ENCODE peak calls at places on chromosomes 2 and 18, in six cellular contexts. P is uterus; F is A549; X is mammary epithelial cell; T is CD4-positive, alpha-beta T cell; Q is RWPE1. C is an unnamed sample.

GRCh38 chr2:223747392-223748042 is 89.9 kb downstream of the AP1S3 start:
- DNase-seq in Q (peak), F (no peak), P (no peak), T (no peak), X (peak), C (no peak)

GRCh38 chr2:42809876-42810125 is 17.4 kb upstream of the HAAO start:
- DNase-seq in X (peak), P (peak), T (peak), Q (peak), F (peak), C (no peak)

GRCh38 chr18:46448347-46448746 is 208.7 kb downstream of the LOXHD1 start:
- DNase-seq in T (no peak), P (no peak), F (no peak), Q (no peak), X (no peak), C (no peak)

GRCh38 chr18:64103979-64104378 is 44.9 kb downstream of the LINC00305 start:
- DNase-seq in X (no peak), T (no peak), P (no peak), Q (no peak), F (no peak), C (no peak)

GRCh38 chr2:100784681-100785080 is 35.3 kb upstream of the NPAS2 start:
- DNase-seq in X (no peak), P (no peak), Q (no peak), T (no peak), F (no peak), C (no peak)

GRCh38 chr2:20225294-20226151 is 593 bp upstream of the SDC1 start:
- DNase-seq in F (peak), P (no peak), Q (no peak), T (no peak), X (peak), C (no peak)

GRCh38 chr2:98494699-98495098 is 50.0 kb downstream of the INPP4A start:
- DNase-seq in T (no peak), Q (no peak), F (no peak), X (no peak), P (no peak), C (no peak)

GRCh38 chr2:64402876-64403275 is 51.1 kb upstream of the LGALSL start:
- DNase-seq in F (no peak), Q (no peak), X (no peak), T (no peak), P (peak), C (peak)

GRCh38 chr2:905091-905832 is 45.4 kb upstream of the SNTG2 start:
- DNase-seq in X (no peak), P (no peak), T (no peak), Q (no peak), F (no peak), C (peak)

GRCh38 chr2:67604360-67604759 is 207.2 kb downstream of the ETAA1 start:
- DNase-seq in P (no peak), X (no peak), T (no peak), F (no peak), Q (no peak), C (no peak)

GRCh38 chr2:239611222-239611795 is 210.5 kb upstream of the HDAC4 start:
- DNase-seq in F (no peak), Q (no peak), P (no peak), X (no peak), T (no peak), C (no peak)

GRCh38 chr2:206324869-206325268 is 50.4 kb downstream of the ZDBF2 start:
- DNase-seq in F (no peak), P (no peak), X (no peak), Q (no peak), T (no peak), C (no peak)

GRCh38 chr18:3579701-3580100 is 129.7 kb downstream of the TGIF1 start:
- DNase-seq in T (no peak), Q (no peak), X (peak), P (no peak), F (no peak), C (no peak)

GRCh38 chr2:47402555-47402804 is 476 bp upstream of the MSH2 start:
- DNase-seq in Q (peak), X (no peak), P (no peak), T (no peak), F (no peak), C (no peak)

GRCh38 chr2:68336192-68336591 is 16.4 kb upstream of the CNRIP1 start:
- DNase-seq in X (peak), T (no peak), F (no peak), Q (peak), P (no peak), C (no peak)

GRCh38 chr2:177575358-177575757 is 182.8 kb downstream of the AGPS start:
- DNase-seq in P (no peak), T (no peak), F (no peak), Q (no peak), X (no peak), C (no peak)

GRCh38 chr2:143939976-143940375 is 579.9 kb downstream of the ZEB2 start:
- DNase-seq in T (no peak), P (no peak), Q (no peak), F (no peak), X (no peak), C (no peak)

GRCh38 chr2:74261204-74261864 is 62.9 kb downstream of the MTHFD2 start:
- DNase-seq in F (peak), Q (peak), X (peak), P (no peak), T (no peak), C (no peak)

GRCh38 chr2:33086400-33087015 is 139.8 kb downstream of the LTBP1 start:
- DNase-seq in P (no peak), F (peak), X (no peak), Q (peak), T (no peak), C (no peak)

GRCh38 chr2:176561706-176562105 is 292.5 kb downstream of the MTX2 start:
- DNase-seq in T (no peak), Q (no peak), F (peak), P (no peak), X (no peak), C (no peak)

GRCh38 chr2:168997794-168998193 is 33.3 kb downstream of the ABCB11 start:
- DNase-seq in X (peak), T (no peak), P (no peak), F (no peak), Q (no peak), C (no peak)

GRCh38 chr2:68302281-68302680 is 17.5 kb downstream of the CNRIP1 start:
- DNase-seq in P (no peak), Q (no peak), F (no peak), T (no peak), X (peak), C (no peak)

GRCh38 chr2:162113088-162113770 is 38.8 kb downstream of the GCG start:
- DNase-seq in Q (no peak), T (no peak), X (no peak), F (no peak), P (no peak), C (no peak)

GRCh38 chr2:80238692-80239469 is 65.7 kb downstream of the LRRTM1 start:
- DNase-seq in F (peak), T (no peak), Q (peak), X (no peak), P (no peak), C (no peak)

GRCh38 chr18:12726774-12727550 is 24.1 kb downstream of the PSMG2 start:
- DNase-seq in Q (peak), T (peak), X (peak), F (peak), P (peak), C (no peak)

GRCh38 chr18:75156831-75157230 is 52.1 kb downstream of the PTGR3 start:
- DNase-seq in P (no peak), T (no peak), F (no peak), X (no peak), Q (no peak), C (no peak)

GRCh38 chr2:232877940-232878511 is 8.0 kb downstream of the SNORC start:
- DNase-seq in X (no peak), F (no peak), Q (no peak), P (no peak), T (no peak), C (no peak)

GRCh38 chr2:149597050-149598013 is 9.8 kb upstream of the MMADHC start:
- DNase-seq in X (peak), Q (peak), T (peak), F (peak), P (peak), C (no peak)

GRCh38 chr2:27796991-27797752 is 25.7 kb downstream of the MRPL33 start:
- DNase-seq in P (no peak), F (no peak), T (no peak), Q (no peak), X (no peak), C (no peak)

GRCh38 chr2:27798948-27799645 is 27.6 kb downstream of the MRPL33 start:
- DNase-seq in Q (peak), X (peak), P (peak), T (no peak), F (peak), C (no peak)

GRCh38 chr2:27798476-27798875 is 27.0 kb downstream of the MRPL33 start:
- DNase-seq in F (no peak), Q (no peak), P (no peak), X (no peak), T (no peak), C (no peak)

GRCh38 chr2:27800856-27801255 is 29.3 kb downstream of the MRPL33 start:
- DNase-seq in T (no peak), Q (no peak), F (no peak), P (no peak), X (no peak), C (no peak)

GRCh38 chr2:27799646-27800010 is 28.1 kb downstream of the MRPL33 start:
- DNase-seq in F (no peak), X (peak), Q (no peak), P (no peak), T (no peak), C (no peak)
- H3K27ac ChIP-seq in F (peak), X (peak), Q (peak), P (peak), T (no peak), C (peak)

GRCh38 chr18:7904529-7904928 is 337.4 kb downstream of the PTPRM start:
- DNase-seq in Q (peak), P (no peak), F (peak), T (no peak), X (peak), C (no peak)

GRCh38 chr18:7899078-7899477 is 332.0 kb downstream of the PTPRM start:
- DNase-seq in Q (no peak), F (no peak), P (no peak), X (no peak), T (no peak), C (no peak)

GRCh38 chr18:7898181-7898580 is 331.1 kb downstream of the PTPRM start:
- DNase-seq in F (no peak), X (no peak), T (no peak), P (no peak), Q (no peak), C (no peak)

GRCh38 chr18:7902399-7902839 is 335.3 kb downstream of the PTPRM start:
- DNase-seq in F (peak), Q (no peak), T (no peak), X (no peak), P (peak), C (no peak)

DNA sequence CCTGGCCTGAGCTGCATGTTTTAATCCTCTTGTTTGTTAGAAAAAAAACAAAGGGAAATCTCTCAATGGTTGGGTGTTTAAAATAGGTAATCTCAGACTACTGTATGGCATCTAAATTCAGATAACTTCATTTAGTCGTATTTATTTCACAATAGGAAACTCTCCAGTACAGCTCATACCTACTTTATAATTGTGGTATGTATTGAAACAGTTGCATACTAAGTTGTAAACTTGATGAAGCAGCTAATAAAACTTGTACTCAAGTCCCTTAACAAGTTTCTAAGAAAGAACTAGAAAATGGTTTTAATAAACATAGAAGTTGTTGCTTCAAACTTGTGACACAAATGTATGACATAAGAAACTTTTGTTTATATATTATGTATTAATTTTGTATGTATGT is 334.5 kb downstream of the PTPRM start:
- DNase-seq in T (no peak), F (no peak), Q (no peak), X (no peak), P (no peak), C (no peak)
- H3K27ac ChIP-seq in T (no peak), F (peak), Q (no peak), X (no peak), P (no peak), C (no peak)

DNA sequence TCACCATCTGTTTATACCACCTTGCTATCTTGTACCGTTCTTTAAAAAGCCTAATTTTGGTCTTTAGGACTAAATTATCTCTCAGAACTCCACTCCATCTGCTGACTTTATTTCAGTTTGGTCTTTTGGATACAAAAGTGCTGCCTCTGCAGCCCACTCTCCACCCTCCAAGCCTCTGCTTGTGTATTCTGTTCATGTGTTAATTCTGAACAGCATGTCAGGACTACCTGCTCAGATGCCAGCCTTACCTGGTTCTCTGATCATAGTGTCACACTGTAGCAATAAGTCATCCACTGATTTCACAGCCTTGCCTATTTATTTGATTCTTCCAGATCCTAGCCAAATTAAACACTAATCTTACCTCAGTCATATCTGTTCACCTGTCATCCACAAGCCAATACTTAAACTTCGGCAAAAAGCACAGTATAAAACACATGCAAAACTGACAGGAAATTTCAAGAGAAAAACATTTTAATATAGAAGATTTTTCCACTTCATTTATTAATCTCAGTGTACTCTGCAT is 64.7 kb downstream of the PPP1R1C start:
- DNase-seq in X (no peak), F (no peak), P (no peak), Q (no peak), T (no peak), C (no peak)
- H3K27ac ChIP-seq in X (no peak), F (no peak), P (no peak), Q (no peak), T (no peak), C (no peak)

GRCh38 chr2:2512931-2513330 is 181.9 kb upstream of the MYT1L start:
- DNase-seq in P (no peak), F (no peak), T (no peak), Q (no peak), X (no peak), C (no peak)

GRCh38 chr2:2520396-2520795 is 189.3 kb upstream of the MYT1L start:
- DNase-seq in Q (no peak), X (no peak), T (no peak), F (no peak), P (no peak), C (no peak)

GRCh38 chr2:2517399-2517798 is 186.3 kb upstream of the MYT1L start:
- DNase-seq in T (no peak), Q (no peak), X (no peak), F (no peak), P (no peak), C (no peak)

GRCh38 chr2:2519381-2519780 is 188.3 kb upstream of the MYT1L start:
- DNase-seq in X (no peak), F (no peak), Q (no peak), T (no peak), P (no peak), C (no peak)

DNA sequence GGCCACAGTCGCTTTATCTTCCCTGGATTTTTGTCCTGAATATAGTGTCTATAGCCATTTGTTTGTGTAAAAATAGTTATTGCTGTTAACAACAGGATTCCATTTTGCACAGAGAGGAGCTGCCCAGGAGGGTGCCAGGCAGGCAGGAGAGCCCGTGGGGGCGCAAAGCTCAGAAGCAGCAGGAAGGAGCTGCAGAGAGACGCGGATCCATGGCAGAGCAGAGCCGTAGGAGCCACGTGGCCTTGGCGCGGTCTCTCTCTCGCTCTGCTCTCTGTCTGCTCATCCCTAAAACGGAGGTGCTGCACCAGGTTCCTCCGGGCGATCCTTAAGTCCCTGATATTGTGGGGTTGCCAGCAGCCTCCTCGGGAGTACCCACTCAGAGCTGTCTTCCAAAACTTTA is 185.3 kb upstream of the MYT1L start:
- DNase-seq in X (no peak), T (no peak), F (no peak), P (no peak), Q (no peak), C (no peak)
- H3K27ac ChIP-seq in X (no peak), T (no peak), F (no peak), P (no peak), Q (no peak), C (no peak)

GRCh38 chr2:11652555-11652954 is 17.4 kb downstream of the NTSR2 start:
- DNase-seq in F (no peak), T (no peak), P (no peak), X (no peak), Q (no peak), C (no peak)
- H3K27ac ChIP-seq in F (no peak), T (no peak), P (no peak), X (no peak), Q (no peak), C (no peak)